ENCODE peak calls at places on chromosomes 13 and 19, in seven cellular contexts. One of them, this sample, is unnamed.

GRCh38 chr13:112648101-112648500 is 41.7 kb upstream of the ATP11A start:
- DNase-seq in ELR: no peak
- DNase-seq in cardiac fibroblast: no peak
- DNase-seq in left kidney: no peak
- DNase-seq in tibial nerve: no peak
- DNase-seq in T-helper 9 cell: no peak
- DNase-seq in mammary epithelial cell: no peak
- DNase-seq in this sample: no peak

GRCh38 chr13:21010621-21011020 is 50.8 kb downstream of the LATS2 start:
- DNase-seq in ELR: peak
- DNase-seq in cardiac fibroblast: no peak
- DNase-seq in left kidney: no peak
- DNase-seq in tibial nerve: no peak
- DNase-seq in T-helper 9 cell: no peak
- DNase-seq in mammary epithelial cell: no peak
- DNase-seq in this sample: peak

GRCh38 chr19:13938361-13939027 is at the start of gene PODNL1:
- DNase-seq in ELR: peak
- DNase-seq in cardiac fibroblast: peak
- DNase-seq in left kidney: peak
- DNase-seq in tibial nerve: peak
- DNase-seq in T-helper 9 cell: no peak
- DNase-seq in mammary epithelial cell: peak
- DNase-seq in this sample: no peak

GRCh38 chr13:75481176-75482069 is 546 bp downstream of the TBC1D4 start:
- DNase-seq in ELR: peak
- DNase-seq in cardiac fibroblast: no peak
- DNase-seq in left kidney: peak
- DNase-seq in tibial nerve: no peak
- DNase-seq in T-helper 9 cell: peak
- DNase-seq in mammary epithelial cell: peak
- DNase-seq in this sample: peak

GRCh38 chr13:33649212-33649917 is 168.6 kb upstream of the RFC3 start:
- DNase-seq in ELR: peak
- DNase-seq in cardiac fibroblast: peak
- DNase-seq in left kidney: peak
- DNase-seq in tibial nerve: no peak
- DNase-seq in T-helper 9 cell: no peak
- DNase-seq in mammary epithelial cell: no peak
- DNase-seq in this sample: no peak

GRCh38 chr19:1622541-1622940 is 17.3 kb upstream of the UQCR11 start:
- DNase-seq in ELR: no peak
- DNase-seq in cardiac fibroblast: no peak
- DNase-seq in left kidney: no peak
- DNase-seq in tibial nerve: no peak
- DNase-seq in T-helper 9 cell: no peak
- DNase-seq in mammary epithelial cell: no peak
- DNase-seq in this sample: no peak

GRCh38 chr19:34452671-34453253 is 24.6 kb downstream of the UBA2 start:
- DNase-seq in ELR: no peak
- DNase-seq in cardiac fibroblast: no peak
- DNase-seq in left kidney: no peak
- DNase-seq in tibial nerve: no peak
- DNase-seq in T-helper 9 cell: no peak
- DNase-seq in mammary epithelial cell: no peak
- DNase-seq in this sample: no peak

GRCh38 chr13:36069881-36070366 is 61.3 kb downstream of the DCLK1 start:
- DNase-seq in ELR: no peak
- DNase-seq in cardiac fibroblast: peak
- DNase-seq in left kidney: no peak
- DNase-seq in tibial nerve: no peak
- DNase-seq in T-helper 9 cell: no peak
- DNase-seq in mammary epithelial cell: no peak
- DNase-seq in this sample: no peak

GRCh38 chr19:17687857-17688784 is at the start of gene UNC13A:
- DNase-seq in ELR: peak
- DNase-seq in cardiac fibroblast: peak
- DNase-seq in left kidney: peak
- DNase-seq in tibial nerve: no peak
- DNase-seq in T-helper 9 cell: peak
- DNase-seq in mammary epithelial cell: peak
- DNase-seq in this sample: peak

GRCh38 chr13:26954981-26955380 is 194.4 kb upstream of the GPR12 start:
- DNase-seq in ELR: no peak
- DNase-seq in cardiac fibroblast: no peak
- DNase-seq in left kidney: no peak
- DNase-seq in tibial nerve: no peak
- DNase-seq in T-helper 9 cell: no peak
- DNase-seq in mammary epithelial cell: no peak
- DNase-seq in this sample: no peak

GRCh38 chr13:108383676-108384075 is 114.2 kb downstream of the TNFSF13B start:
- DNase-seq in ELR: no peak
- DNase-seq in cardiac fibroblast: no peak
- DNase-seq in left kidney: no peak
- DNase-seq in tibial nerve: no peak
- DNase-seq in T-helper 9 cell: no peak
- DNase-seq in mammary epithelial cell: no peak
- DNase-seq in this sample: no peak

GRCh38 chr13:95516021-95516420 is 36.5 kb upstream of the CLDN10 start:
- DNase-seq in ELR: no peak
- DNase-seq in cardiac fibroblast: no peak
- DNase-seq in left kidney: no peak
- DNase-seq in tibial nerve: no peak
- DNase-seq in T-helper 9 cell: no peak
- DNase-seq in mammary epithelial cell: no peak
- DNase-seq in this sample: no peak

GRCh38 chr19:51887522-51888498 is at the start of gene ZNF577:
- DNase-seq in ELR: peak
- DNase-seq in cardiac fibroblast: peak
- DNase-seq in left kidney: peak
- DNase-seq in tibial nerve: peak
- DNase-seq in T-helper 9 cell: peak
- DNase-seq in mammary epithelial cell: peak
- DNase-seq in this sample: peak

GRCh38 chr13:113329656-113330312 is 32.7 kb downstream of the LAMP1 start:
- DNase-seq in ELR: no peak
- DNase-seq in cardiac fibroblast: no peak
- DNase-seq in left kidney: no peak
- DNase-seq in tibial nerve: no peak
- DNase-seq in T-helper 9 cell: no peak
- DNase-seq in mammary epithelial cell: no peak
- DNase-seq in this sample: no peak

GRCh38 chr19:10288662-10289166 is 1.0 kb upstream of the ICAM5 start:
- DNase-seq in ELR: peak
- DNase-seq in cardiac fibroblast: no peak
- DNase-seq in left kidney: peak
- DNase-seq in tibial nerve: no peak
- DNase-seq in T-helper 9 cell: no peak
- DNase-seq in mammary epithelial cell: no peak
- DNase-seq in this sample: peak

GRCh38 chr13:90750021-90750420 is 597.5 kb upstream of the MIR17HG start:
- DNase-seq in ELR: no peak
- DNase-seq in cardiac fibroblast: no peak
- DNase-seq in left kidney: no peak
- DNase-seq in tibial nerve: no peak
- DNase-seq in T-helper 9 cell: no peak
- DNase-seq in mammary epithelial cell: no peak
- DNase-seq in this sample: no peak

GRCh38 chr13:101714195-101714594 is 261.7 kb downstream of the ITGBL1 start:
- DNase-seq in ELR: no peak
- DNase-seq in cardiac fibroblast: no peak
- DNase-seq in left kidney: no peak
- DNase-seq in tibial nerve: no peak
- DNase-seq in T-helper 9 cell: no peak
- DNase-seq in mammary epithelial cell: no peak
- DNase-seq in this sample: no peak

GRCh38 chr13:92694047-92694446 is 532.6 kb upstream of the GPC6 start:
- DNase-seq in ELR: no peak
- DNase-seq in cardiac fibroblast: no peak
- DNase-seq in left kidney: no peak
- DNase-seq in tibial nerve: no peak
- DNase-seq in T-helper 9 cell: no peak
- DNase-seq in mammary epithelial cell: no peak
- DNase-seq in this sample: no peak

GRCh38 chr13:105961438-105961837 is 574.0 kb downstream of the EFNB2 start:
- DNase-seq in ELR: no peak
- DNase-seq in cardiac fibroblast: no peak
- DNase-seq in left kidney: no peak
- DNase-seq in tibial nerve: no peak
- DNase-seq in T-helper 9 cell: no peak
- DNase-seq in mammary epithelial cell: peak
- DNase-seq in this sample: no peak

GRCh38 chr13:75635101-75635620 is 969 bp upstream of the LMO7 start:
- DNase-seq in ELR: peak
- DNase-seq in cardiac fibroblast: no peak
- DNase-seq in left kidney: no peak
- DNase-seq in tibial nerve: no peak
- DNase-seq in T-helper 9 cell: peak
- DNase-seq in mammary epithelial cell: no peak
- DNase-seq in this sample: peak

GRCh38 chr19:16247353-16248182 is 49.9 kb downstream of the AP1M1 start:
- DNase-seq in ELR: peak
- DNase-seq in cardiac fibroblast: peak
- DNase-seq in left kidney: peak
- DNase-seq in tibial nerve: peak
- DNase-seq in T-helper 9 cell: peak
- DNase-seq in mammary epithelial cell: peak
- DNase-seq in this sample: peak

GRCh38 chr13:93201992-93202558 is 24.5 kb upstream of the GPC6 start:
- DNase-seq in ELR: no peak
- DNase-seq in cardiac fibroblast: no peak
- DNase-seq in left kidney: no peak
- DNase-seq in tibial nerve: no peak
- DNase-seq in T-helper 9 cell: no peak
- DNase-seq in mammary epithelial cell: no peak
- DNase-seq in this sample: no peak

GRCh38 chr19:19463348-19464117 is 51.8 kb downstream of the TSSK6 start:
- DNase-seq in ELR: peak
- DNase-seq in cardiac fibroblast: peak
- DNase-seq in left kidney: peak
- DNase-seq in tibial nerve: no peak
- DNase-seq in T-helper 9 cell: no peak
- DNase-seq in mammary epithelial cell: no peak
- DNase-seq in this sample: peak

GRCh38 chr13:110564472-110564985 is 3.0 kb upstream of the RAB20 start:
- DNase-seq in ELR: no peak
- DNase-seq in cardiac fibroblast: no peak
- DNase-seq in left kidney: no peak
- DNase-seq in tibial nerve: no peak
- DNase-seq in T-helper 9 cell: no peak
- DNase-seq in mammary epithelial cell: no peak
- DNase-seq in this sample: no peak

GRCh38 chr13:26786651-26787295 is 26.2 kb upstream of the GPR12 start:
- DNase-seq in ELR: no peak
- DNase-seq in cardiac fibroblast: no peak
- DNase-seq in left kidney: no peak
- DNase-seq in tibial nerve: no peak
- DNase-seq in T-helper 9 cell: no peak
- DNase-seq in mammary epithelial cell: no peak
- DNase-seq in this sample: no peak

GRCh38 chr13:89982406-89983085 is 1364.9 kb upstream of the MIR17HG start:
- DNase-seq in ELR: peak
- DNase-seq in cardiac fibroblast: peak
- DNase-seq in left kidney: no peak
- DNase-seq in tibial nerve: no peak
- DNase-seq in T-helper 9 cell: no peak
- DNase-seq in mammary epithelial cell: no peak
- DNase-seq in this sample: no peak

GRCh38 chr19:35786299-35787160 is 11.2 kb downstream of the ARHGAP33 start:
- DNase-seq in ELR: no peak
- DNase-seq in cardiac fibroblast: no peak
- DNase-seq in left kidney: no peak
- DNase-seq in tibial nerve: no peak
- DNase-seq in T-helper 9 cell: no peak
- DNase-seq in mammary epithelial cell: no peak
- DNase-seq in this sample: no peak

GRCh38 chr19:49818691-49819331 is 722 bp downstream of the MED25 start:
- DNase-seq in ELR: no peak
- DNase-seq in cardiac fibroblast: no peak
- DNase-seq in left kidney: peak
- DNase-seq in tibial nerve: no peak
- DNase-seq in T-helper 9 cell: no peak
- DNase-seq in mammary epithelial cell: no peak
- DNase-seq in this sample: no peak

GRCh38 chr13:40408602-40409001 is 257.8 kb downstream of the FOXO1 start:
- DNase-seq in ELR: peak
- DNase-seq in cardiac fibroblast: no peak
- DNase-seq in left kidney: no peak
- DNase-seq in tibial nerve: no peak
- DNase-seq in T-helper 9 cell: no peak
- DNase-seq in mammary epithelial cell: no peak
- DNase-seq in this sample: no peak

GRCh38 chr19:10442698-10443097 is 22.4 kb downstream of the PDE4A start:
- DNase-seq in ELR: no peak
- DNase-seq in cardiac fibroblast: no peak
- DNase-seq in left kidney: no peak
- DNase-seq in tibial nerve: no peak
- DNase-seq in T-helper 9 cell: no peak
- DNase-seq in mammary epithelial cell: no peak
- DNase-seq in this sample: no peak

GRCh38 chr19:23868630-23869029 is 46.1 kb upstream of the ZNF726 start:
- DNase-seq in ELR: no peak
- DNase-seq in cardiac fibroblast: no peak
- DNase-seq in left kidney: no peak
- DNase-seq in tibial nerve: no peak
- DNase-seq in T-helper 9 cell: no peak
- DNase-seq in mammary epithelial cell: no peak
- DNase-seq in this sample: no peak

GRCh38 chr19:33215438-33216197 is 10.0 kb downstream of the SLC7A10 start:
- DNase-seq in ELR: no peak
- DNase-seq in cardiac fibroblast: no peak
- DNase-seq in left kidney: no peak
- DNase-seq in tibial nerve: no peak
- DNase-seq in T-helper 9 cell: no peak
- DNase-seq in mammary epithelial cell: no peak
- DNase-seq in this sample: no peak

GRCh38 chr13:107799001-107799400 is 416.3 kb downstream of the LIG4 start:
- DNase-seq in ELR: peak
- DNase-seq in cardiac fibroblast: peak
- DNase-seq in left kidney: no peak
- DNase-seq in tibial nerve: no peak
- DNase-seq in T-helper 9 cell: no peak
- DNase-seq in mammary epithelial cell: no peak
- DNase-seq in this sample: peak

GRCh38 chr13:99085139-99085845 is 107.4 kb upstream of the DOCK9 start:
- DNase-seq in ELR: no peak
- DNase-seq in cardiac fibroblast: no peak
- DNase-seq in left kidney: peak
- DNase-seq in tibial nerve: no peak
- DNase-seq in T-helper 9 cell: peak
- DNase-seq in mammary epithelial cell: no peak
- DNase-seq in this sample: peak

GRCh38 chr13:109389892-109390345 is 396.5 kb downstream of the IRS2 start:
- DNase-seq in ELR: peak
- DNase-seq in cardiac fibroblast: peak
- DNase-seq in left kidney: no peak
- DNase-seq in tibial nerve: no peak
- DNase-seq in T-helper 9 cell: no peak
- DNase-seq in mammary epithelial cell: peak
- DNase-seq in this sample: no peak

GRCh38 chr13:71759506-71760225 is 107.3 kb downstream of the DACH1 start:
- DNase-seq in ELR: no peak
- DNase-seq in cardiac fibroblast: no peak
- DNase-seq in left kidney: peak
- DNase-seq in tibial nerve: no peak
- DNase-seq in T-helper 9 cell: no peak
- DNase-seq in mammary epithelial cell: no peak
- DNase-seq in this sample: peak

GRCh38 chr13:29131881-29132668 is 311.9 kb downstream of the MTUS2 start:
- DNase-seq in ELR: no peak
- DNase-seq in cardiac fibroblast: no peak
- DNase-seq in left kidney: no peak
- DNase-seq in tibial nerve: no peak
- DNase-seq in T-helper 9 cell: no peak
- DNase-seq in mammary epithelial cell: no peak
- DNase-seq in this sample: no peak

This sample was measured in mesendoderm.